ENCODE peak calls at places on chromosomes 3 and 15, in four cellular contexts. One of them, this sample, is unnamed.

GRCh38 chr3:112327371-112327951 is 5.5 kb upstream of the CD200 start:
- DNase-seq in WERI-Rb-1: peak; percentile 26
- DNase-seq in Calu3: peak; percentile 40
- DNase-seq in tibial artery: no peak
- DNase-seq in this sample: peak; percentile 45

GRCh38 chr3:119608591-119608990 is 10.9 kb downstream of the PLA1A start:
- DNase-seq in Calu3: no peak
- DNase-seq in WERI-Rb-1: no peak
- DNase-seq in tibial artery: no peak
- DNase-seq in this sample: no peak

GRCh38 chr15:50280271-50280670 is 14.7 kb upstream of the HDC start:
- DNase-seq in tibial artery: no peak
- DNase-seq in Calu3: no peak
- DNase-seq in WERI-Rb-1: no peak
- DNase-seq in this sample: no peak

GRCh38 chr15:29031502-29032228 is 145.9 kb downstream of the APBA2 start:
- DNase-seq in WERI-Rb-1: no peak
- DNase-seq in tibial artery: no peak
- DNase-seq in Calu3: no peak
- DNase-seq in this sample: no peak

GRCh38 chr3:14678015-14678503 is 3.1 kb downstream of the C3orf20 start:
- DNase-seq in Calu3: no peak
- DNase-seq in WERI-Rb-1: no peak
- DNase-seq in tibial artery: no peak
- DNase-seq in this sample: no peak

GRCh38 chr3:128009952-128010846 is 42.0 kb upstream of the SEC61A1 start:
- DNase-seq in tibial artery: no peak
- DNase-seq in Calu3: no peak
- DNase-seq in WERI-Rb-1: no peak
- DNase-seq in this sample: no peak

GRCh38 chr3:135157045-135157444 is 362.0 kb downstream of the EPHB1 start:
- DNase-seq in tibial artery: no peak
- DNase-seq in Calu3: no peak
- DNase-seq in WERI-Rb-1: no peak
- DNase-seq in this sample: no peak

GRCh38 chr3:196016485-196016884 is 65.4 kb downstream of the TFRC start:
- DNase-seq in WERI-Rb-1: no peak
- DNase-seq in Calu3: peak; percentile 19
- DNase-seq in tibial artery: no peak
- DNase-seq in this sample: no peak

GRCh38 chr3:4271834-4272233 is 31.3 kb upstream of the SETMAR start:
- DNase-seq in WERI-Rb-1: no peak
- DNase-seq in tibial artery: no peak
- DNase-seq in Calu3: peak; percentile 6
- DNase-seq in this sample: peak; percentile 23

GRCh38 chr3:33994568-33994967 is 196.1 kb downstream of the PDCD6IP start:
- DNase-seq in WERI-Rb-1: no peak
- DNase-seq in Calu3: no peak
- DNase-seq in tibial artery: no peak
- DNase-seq in this sample: no peak

GRCh38 chr15:43854801-43855200 is 28.0 kb downstream of the WDR76 start:
- DNase-seq in tibial artery: no peak
- DNase-seq in Calu3: no peak
- DNase-seq in WERI-Rb-1: no peak
- DNase-seq in this sample: no peak

GRCh38 chr3:148757238-148757930 is 59.7 kb downstream of the AGTR1 start:
- DNase-seq in tibial artery: no peak
- DNase-seq in WERI-Rb-1: no peak
- DNase-seq in Calu3: no peak
- DNase-seq in this sample: no peak

GRCh38 chr3:25432191-25432720 is 4.2 kb downstream of the RARB start:
- DNase-seq in tibial artery: no peak
- DNase-seq in Calu3: no peak
- DNase-seq in WERI-Rb-1: no peak
- DNase-seq in this sample: no peak

GRCh38 chr3:45677045-45677436 is 12.2 kb upstream of the SACM1L start:
- DNase-seq in tibial artery: peak; percentile 43
- DNase-seq in WERI-Rb-1: no peak
- DNase-seq in Calu3: no peak
- DNase-seq in this sample: no peak

GRCh38 chr3:154018100-154018696 is 103.0 kb upstream of the ARHGEF26 start:
- DNase-seq in WERI-Rb-1: peak; percentile 61
- DNase-seq in tibial artery: no peak
- DNase-seq in Calu3: peak; percentile 81
- DNase-seq in this sample: peak; percentile 8

GRCh38 chr3:119409844-119410243 is 53.6 kb downstream of the TMEM39A start:
- DNase-seq in WERI-Rb-1: no peak
- DNase-seq in tibial artery: no peak
- DNase-seq in Calu3: no peak
- DNase-seq in this sample: no peak

GRCh38 chr15:66400351-66400774 is 13.7 kb downstream of the MAP2K1 start:
- DNase-seq in Calu3: no peak
- DNase-seq in WERI-Rb-1: no peak
- DNase-seq in tibial artery: no peak
- DNase-seq in this sample: no peak

GRCh38 chr3:136018876-136019275 is 53.3 kb downstream of the PPP2R3A start:
- DNase-seq in Calu3: no peak
- DNase-seq in WERI-Rb-1: no peak
- DNase-seq in tibial artery: no peak
- DNase-seq in this sample: no peak

GRCh38 chr3:197454014-197454413 is 101.8 kb downstream of the BDH1 start:
- DNase-seq in WERI-Rb-1: peak; percentile 47
- DNase-seq in Calu3: peak; percentile 38
- DNase-seq in tibial artery: no peak
- DNase-seq in this sample: peak; percentile 54

GRCh38 chr3:10534066-10534465 is 28.7 kb upstream of the ATP2B2 start:
- DNase-seq in tibial artery: no peak
- DNase-seq in Calu3: no peak
- DNase-seq in WERI-Rb-1: no peak
- DNase-seq in this sample: no peak

GRCh38 chr3:29286841-29287240 is 6.0 kb downstream of the RBMS3 start:
- DNase-seq in Calu3: no peak
- DNase-seq in tibial artery: no peak
- DNase-seq in WERI-Rb-1: no peak
- DNase-seq in this sample: no peak
- TF ChIP-seq CTCF in Calu3: no peak
- TF ChIP-seq CTCF in tibial artery: no peak
- TF ChIP-seq CTCF in WERI-Rb-1: no peak
- TF ChIP-seq CTCF in this sample: no peak

GRCh38 chr3:123036352-123037014 is 8.9 kb upstream of the SEMA5B start:
- DNase-seq in tibial artery: peak; percentile 34
- DNase-seq in Calu3: no peak
- DNase-seq in WERI-Rb-1: peak; percentile 76
- DNase-seq in this sample: no peak
- TF ChIP-seq CTCF in tibial artery: no peak
- TF ChIP-seq CTCF in Calu3: no peak
- TF ChIP-seq CTCF in WERI-Rb-1: peak; percentile 42
- TF ChIP-seq CTCF in this sample: no peak

DNA sequence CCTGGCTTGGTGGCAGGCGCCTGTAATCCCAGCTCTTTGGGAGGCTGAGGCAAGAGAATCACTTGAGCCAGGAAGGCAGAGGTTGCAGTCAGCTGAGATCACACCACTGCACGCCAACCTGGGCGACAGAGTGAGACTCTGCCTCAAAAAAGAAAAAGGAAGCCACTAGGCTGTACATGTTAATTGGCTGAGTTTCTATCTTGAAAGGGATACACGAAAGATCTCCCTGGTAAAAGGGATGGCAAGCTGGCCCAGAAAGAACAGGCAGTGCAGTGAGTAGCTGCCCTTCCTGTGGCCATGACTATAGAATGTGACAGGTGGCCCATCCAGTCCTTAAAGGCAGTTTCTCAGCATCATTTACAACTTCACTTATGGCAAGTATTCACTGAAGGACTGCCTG is 12.3 kb downstream of the LRIG1 start:
- DNase-seq in tibial artery: no peak
- DNase-seq in WERI-Rb-1: no peak
- DNase-seq in Calu3: no peak
- DNase-seq in this sample: no peak
- TF ChIP-seq CTCF in tibial artery: no peak
- TF ChIP-seq CTCF in WERI-Rb-1: no peak
- TF ChIP-seq CTCF in Calu3: no peak
- TF ChIP-seq CTCF in this sample: no peak

DNA sequence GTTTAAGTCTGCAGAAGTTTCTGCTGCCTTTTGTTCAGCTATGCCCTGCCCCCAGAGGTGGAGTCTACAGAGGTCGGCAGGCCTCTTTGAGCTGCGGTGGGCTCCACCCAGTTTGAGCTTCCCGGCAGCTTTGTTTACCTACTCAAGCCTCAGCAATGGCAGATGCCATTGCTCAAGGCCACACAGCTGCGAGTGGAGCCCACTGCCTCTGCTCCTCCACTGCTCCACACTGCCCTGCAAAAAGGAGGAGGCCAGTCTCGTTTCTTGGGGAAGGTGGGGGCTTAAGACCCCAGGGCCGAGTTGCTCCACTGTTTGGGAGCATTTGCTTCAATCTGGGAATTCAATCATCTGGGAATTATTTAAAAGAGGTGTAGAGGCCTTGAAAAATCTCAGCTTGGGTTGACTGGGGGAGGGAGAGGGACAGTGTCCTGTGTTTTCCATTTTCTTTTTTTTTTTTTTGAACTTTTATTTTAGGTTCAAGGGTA is 144.6 kb upstream of the MEF2A start:
- DNase-seq in WERI-Rb-1: no peak
- DNase-seq in Calu3: no peak
- DNase-seq in tibial artery: no peak
- DNase-seq in this sample: no peak
- TF ChIP-seq CTCF in WERI-Rb-1: no peak
- TF ChIP-seq CTCF in Calu3: no peak
- TF ChIP-seq CTCF in tibial artery: no peak
- TF ChIP-seq CTCF in this sample: no peak